ENCODE peak calls at places on chromosome 6, in nine cellular contexts. U, M, T, D, O, L, I, F and R are unnamed samples.

GRCh38 chr6:134888316-134888715 is 61.6 kb downstream of the ALDH8A1 start:
- DNase-seq in F (no peak), O (no peak), U (no peak), T (no peak), M (no peak), I (no peak), D (no peak), L (no peak), R (no peak)

GRCh38 chr6:5461365-5461764 is 200.1 kb downstream of the FARS2 start:
- DNase-seq in O (no peak), F (no peak), T (no peak), D (no peak), M (no peak), I (no peak), U (no peak), L (no peak), R (no peak)

GRCh38 chr6:43698584-43699349 is 11.2 kb upstream of the MRPS18A start:
- DNase-seq in T (no peak), D (no peak), L (no peak), M (no peak), O (no peak), U (no peak), I (no peak), F (no peak), R (peak)

GRCh38 chr6:46290916-46291633 is 120.3 kb upstream of the ENPP5 start:
- DNase-seq in O (no peak), M (no peak), D (no peak), L (no peak), I (no peak), F (no peak), T (no peak), U (no peak), R (peak)

GRCh38 chr6:154907293-154907692 is 87.8 kb upstream of the TIAM2 start:
- DNase-seq in F (no peak), L (no peak), D (no peak), M (no peak), U (no peak), T (no peak), I (no peak), O (no peak), R (no peak)

GRCh38 chr6:148776321-148776966 is 29.6 kb downstream of the UST start:
- DNase-seq in O (peak), L (no peak), T (no peak), U (no peak), M (no peak), I (no peak), F (no peak), D (peak), R (no peak)

GRCh38 chr6:69233195-69233524 is 563.6 kb downstream of the LMBRD1 start:
- DNase-seq in I (no peak), O (no peak), L (no peak), M (no peak), D (no peak), F (no peak), T (peak), U (no peak), R (no peak)

GRCh38 chr6:134619077-134619476 is 301.2 kb upstream of the SGK1 start:
- DNase-seq in T (no peak), I (no peak), U (no peak), O (no peak), D (no peak), F (no peak), M (no peak), L (no peak), R (no peak)

GRCh38 chr6:26489926-26490575 is 10.1 kb upstream of the BTN1A1 start:
- DNase-seq in L (no peak), F (no peak), D (no peak), T (no peak), U (no peak), I (no peak), M (no peak), O (no peak), R (no peak)

GRCh38 chr6:150079604-150080003 is 10.7 kb upstream of the ULBP3 start:
- DNase-seq in O (no peak), I (peak), F (no peak), D (no peak), M (no peak), T (no peak), U (no peak), L (no peak), R (no peak)

GRCh38 chr6:145756170-145756662 is 20.9 kb upstream of the EPM2A start:
- DNase-seq in D (peak), L (no peak), O (peak), U (no peak), I (no peak), T (peak), M (no peak), F (no peak), R (peak)

GRCh38 chr6:27531772-27532459 is 59.0 kb upstream of the ZNF184 start:
- DNase-seq in T (no peak), D (no peak), U (no peak), M (no peak), F (no peak), O (no peak), I (no peak), L (no peak), R (no peak)

GRCh38 chr6:134015719-134016557 is 36.5 kb downstream of the SLC2A12 start:
- DNase-seq in T (no peak), U (no peak), M (no peak), O (no peak), D (no peak), F (no peak), I (no peak), L (no peak), R (no peak)